ENCODE peak calls at places on chromosomes 7 and 10, in six cellular contexts. B is ovary, S is A549, W is lung, A is left ventricle myocardium inferior, I is esophagus squamous epithelium. R is an unnamed sample. For H3K4me1 and H3K9me3, the result is how much of the 10 kb centered on the place peaks cover.

GRCh38 chr7:9498303-9498702 is 1064.9 kb downstream of the NXPH1 start:
- DNase-seq in S (no peak), I (no peak), B (no peak), A (no peak), W (no peak), R (no peak)

GRCh38 chr10:125157473-125157865 is 2.9 kb downstream of the CTBP2 start:
- DNase-seq in I (no peak), W (no peak), B (no peak), S (no peak), A (no peak), R (no peak)

GRCh38 chr10:123771877-123772644 is 105.9 kb downstream of the GPR26 start:
- DNase-seq in B (no peak), W (no peak), I (no peak), S (no peak), A (no peak), R (no peak)

GRCh38 chr7:23346316-23346715 is 47.2 kb downstream of the MALSU1 start:
- DNase-seq in W (no peak), S (no peak), I (no peak), A (no peak), B (no peak), R (no peak)

GRCh38 chr10:73159038-73159648 is 8.7 kb downstream of the ECD start:
- DNase-seq in A (no peak), W (peak), B (peak), S (peak), I (no peak), R (peak)

GRCh38 chr10:21396889-21397288 is 128.6 kb downstream of the SKIDA1 start:
- DNase-seq in W (no peak), I (no peak), S (no peak), B (no peak), A (no peak), R (no peak)

GRCh38 chr7:92043637-92044036 is 90.6 kb downstream of the CYP51A1 start:
- DNase-seq in S (no peak), B (no peak), A (no peak), I (no peak), W (no peak), R (no peak)

GRCh38 chr10:133162910-133163856 is 3.2 kb downstream of the KNDC1 start:
- DNase-seq in S (no peak), B (peak), I (no peak), W (no peak), A (no peak), R (no peak)

GRCh38 chr10:133087045-133087678 is 562 bp upstream of the ADGRA1 start:
- DNase-seq in A (no peak), B (no peak), S (no peak), I (no peak), W (no peak), R (no peak)

GRCh38 chr10:123458933-123459332 is 207.2 kb upstream of the GPR26 start:
- DNase-seq in I (no peak), A (no peak), S (no peak), B (no peak), W (no peak), R (no peak)

GRCh38 chr7:83005410-83005809 is 157.3 kb downstream of the PCLO start:
- DNase-seq in W (no peak), A (no peak), I (no peak), B (no peak), S (no peak), R (no peak)

GRCh38 chr10:63753807-63754206 is 232.6 kb downstream of the REEP3 start:
- DNase-seq in I (no peak), S (no peak), A (no peak), W (no peak), B (no peak), R (no peak)

GRCh38 chr7:18796216-18796615 is 300.7 kb downstream of the HDAC9 start:
- DNase-seq in I (no peak), A (no peak), S (no peak), B (no peak), W (no peak), R (no peak)

GRCh38 chr7:7779888-7780287 is 61.5 kb upstream of the RPA3 start:
- DNase-seq in I (no peak), A (no peak), S (no peak), W (no peak), B (no peak), R (no peak)

GRCh38 chr10:72419241-72419640 is 64.5 kb upstream of the DNAJB12 start:
- DNase-seq in A (no peak), W (no peak), B (no peak), I (no peak), S (no peak), R (no peak)

GRCh38 chr10:33236916-33237315 is 97.6 kb downstream of the NRP1 start:
- DNase-seq in A (no peak), B (no peak), S (no peak), I (no peak), W (no peak), R (no peak)

GRCh38 chr10:30433286-30433778 is 652 bp upstream of the MAP3K8 start:
- DNase-seq in S (peak), A (peak), B (peak), I (peak), W (peak), R (peak)

GRCh38 chr7:16078076-16078952 is 343.0 kb downstream of the CRPPA start:
- DNase-seq in B (no peak), I (no peak), W (no peak), S (peak), A (no peak), R (no peak)

GRCh38 chr7:116924741-116925140 is 28.6 kb upstream of the ST7 start:
- DNase-seq in W (no peak), B (no peak), S (no peak), I (no peak), A (no peak), R (no peak)

GRCh38 chr10:132402781-132403241 is 5.8 kb downstream of the PWWP2B start:
- DNase-seq in B (no peak), S (no peak), I (no peak), W (no peak), A (peak), R (peak)

GRCh38 chr7:92874567-92874966 is 38.2 kb upstream of the CDK6 start:
- DNase-seq in A (no peak), W (no peak), B (no peak), S (no peak), I (no peak), R (no peak)

GRCh38 chr7:139737221-139738100 is 40.3 kb downstream of the HIPK2 start:
- DNase-seq in S (no peak), A (no peak), W (no peak), B (no peak), I (no peak), R (no peak)

GRCh38 chr7:105773030-105773460 is 103.4 kb downstream of the ATXN7L1 start:
- DNase-seq in B (no peak), A (no peak), S (no peak), I (no peak), W (no peak), R (no peak)

GRCh38 chr7:98165827-98166667 is 45.2 kb upstream of the BHLHA15 start:
- DNase-seq in W (peak), I (no peak), S (peak), B (peak), A (no peak), R (peak)

GRCh38 chr10:91689731-91690168 is 56.9 kb upstream of the PPP1R3C start:
- DNase-seq in A (peak), B (no peak), W (no peak), S (no peak), I (no peak), R (no peak)

GRCh38 chr10:79049931-79050895 is 18.6 kb upstream of the ZMIZ1 start:
- DNase-seq in A (peak), I (no peak), W (no peak), S (no peak), B (peak), R (peak)

GRCh38 chr7:136883046-136883445 is 14.6 kb downstream of the CHRM2 start:
- DNase-seq in W (no peak), S (no peak), I (no peak), B (no peak), A (no peak), R (no peak)

GRCh38 chr7:35379481-35379880 is 125.6 kb upstream of the TBX20 start:
- DNase-seq in A (no peak), S (no peak), B (no peak), I (no peak), W (no peak), R (no peak)

GRCh38 chr10:69009360-69009759 is 20.8 kb downstream of the KIFBP start:
- DNase-seq in B (no peak), I (no peak), W (no peak), A (no peak), S (no peak), R (no peak)

GRCh38 chr7:129769866-129770808 is 158.6 kb downstream of the NRF1 start:
- DNase-seq in I (no peak), A (no peak), S (no peak), B (no peak), W (no peak), R (no peak)
- H3K4me1 ChIP-seq in I (under half), A (under half), S (under half), B (under half), W (under half), R (under half)

GRCh38 chr7:29119538-29119937 is 26.8 kb downstream of the CPVL start:
- DNase-seq in S (no peak), I (no peak), W (no peak), A (no peak), B (no peak), R (no peak)
- H3K4me3 ChIP-seq in S (no peak), I (no peak), W (no peak), A (no peak), B (no peak), R (no peak)

DNA sequence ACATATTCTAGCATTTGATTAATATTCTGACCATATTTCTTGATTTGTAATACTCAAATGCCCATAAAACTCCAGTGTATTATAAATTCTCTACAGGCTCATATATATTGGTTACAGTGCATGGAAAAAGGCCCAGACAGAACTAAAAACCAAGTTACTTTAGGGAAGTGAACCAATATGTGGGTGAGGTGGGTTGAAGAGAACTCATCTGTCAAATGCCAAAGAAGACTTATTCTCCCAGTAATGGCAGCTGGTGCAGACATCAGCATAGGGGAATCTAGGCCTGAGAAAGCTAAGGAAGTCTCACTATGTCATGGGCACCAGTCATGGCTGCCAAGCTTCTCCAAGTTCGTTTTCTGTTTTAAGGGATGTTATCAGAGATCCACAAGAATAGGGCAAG is 30.6 kb downstream of the ZNF248 start:
- DNase-seq in S (no peak), B (no peak), I (no peak), A (no peak), W (no peak), R (no peak)
- H3K9me3 ChIP-seq in S (half or more), B (under half), I (under half), A (half or more), W (under half), R (under half)

DNA sequence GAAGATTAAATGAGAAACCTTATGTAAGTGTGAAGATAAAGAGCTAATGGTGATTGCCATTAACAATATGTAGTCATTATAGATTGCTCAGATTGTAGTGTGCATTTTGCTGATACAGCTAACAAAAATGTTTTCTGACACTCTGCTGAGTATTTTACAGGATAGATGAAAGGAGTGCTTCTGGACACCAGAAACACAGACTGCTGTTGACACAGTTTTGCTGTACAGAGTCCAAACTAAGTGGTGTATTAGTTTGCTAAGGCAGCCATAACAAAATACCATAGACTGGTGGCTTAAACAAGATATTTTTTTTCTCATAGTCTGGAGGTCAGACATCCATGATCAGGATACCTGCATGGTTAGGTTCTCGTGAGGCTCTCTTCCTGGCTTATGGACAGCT is 2.2 kb downstream of the SMC3 start:
- DNase-seq in A (no peak), W (no peak), I (no peak), S (no peak), B (no peak), R (no peak)
- H3K4me1 ChIP-seq in A (half or more), W (under half), I (under half), S (under half), B (under half), R (under half)

DNA sequence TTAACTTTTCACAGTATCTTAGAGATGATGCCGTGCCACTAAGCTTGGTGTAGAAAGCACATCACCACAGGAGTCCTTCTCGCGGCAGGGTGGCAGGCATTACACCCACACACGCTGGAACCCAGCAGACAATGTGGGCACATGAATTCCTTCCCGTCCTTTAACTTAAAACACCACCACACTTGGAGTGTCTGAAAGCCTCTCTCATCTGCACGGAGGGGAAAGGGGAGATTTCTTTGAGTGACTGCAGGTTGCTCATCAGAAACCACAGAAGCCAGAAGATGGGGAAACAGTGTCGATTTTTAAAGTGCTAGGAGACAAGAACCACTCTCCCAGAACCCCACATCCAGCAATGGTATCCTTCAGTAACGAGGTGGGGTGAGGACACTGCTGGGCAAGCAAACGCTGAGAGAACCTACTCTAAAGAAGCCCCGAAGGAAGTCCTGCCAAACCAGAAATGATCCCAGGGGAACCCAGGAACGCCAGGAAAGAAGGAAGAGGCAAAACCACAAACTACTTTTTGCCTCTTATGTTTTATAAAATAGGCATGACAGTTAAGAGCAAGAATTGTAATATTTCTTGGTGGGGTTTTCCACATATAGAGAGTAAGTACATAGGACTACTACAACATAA is 254.2 kb downstream of the ELFN1 start:
- DNase-seq in W (no peak), S (no peak), B (no peak), I (no peak), A (no peak), R (no peak)
- H3K4me3 ChIP-seq in W (no peak), S (no peak), B (no peak), I (no peak), A (no peak), R (no peak)

DNA sequence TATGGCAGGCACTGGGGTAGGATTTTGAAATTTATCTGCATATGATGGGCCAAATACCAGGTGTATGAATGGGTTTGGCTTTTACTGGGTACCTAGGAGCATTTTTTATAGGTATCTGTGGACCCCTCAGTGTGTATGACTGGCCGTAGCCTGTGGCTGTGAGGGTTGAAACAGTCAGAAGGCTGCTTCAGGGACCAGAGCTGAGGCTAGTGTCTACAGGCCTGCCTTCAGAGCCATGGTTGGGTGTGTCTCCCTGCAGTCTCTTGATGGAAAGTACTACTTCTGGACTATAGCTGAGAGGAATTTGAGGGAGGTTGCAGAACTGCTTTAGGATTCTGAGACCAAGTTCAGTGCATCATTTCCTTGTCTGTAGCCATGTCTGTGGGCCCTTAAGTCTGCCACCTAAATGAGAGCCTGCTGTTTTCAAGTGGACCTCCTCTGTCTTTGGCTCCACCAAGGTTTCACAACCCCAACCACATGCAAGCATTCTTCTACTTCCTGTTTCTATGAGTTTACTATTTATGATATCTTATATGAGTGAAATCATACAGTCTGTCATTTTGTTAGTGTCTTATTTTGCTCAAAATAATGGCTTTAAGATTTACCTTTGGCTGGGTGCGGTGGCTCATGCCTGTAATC is 19.9 kb upstream of the ZNF138 start:
- DNase-seq in S (no peak), B (no peak), A (no peak), W (no peak), I (no peak), R (no peak)
- H3K9me3 ChIP-seq in S (under half), B (under half), A (under half), W (under half), I (under half), R (under half)

GRCh38 chr10:119656760-119657159 is 5.6 kb downstream of the BAG3 start:
- DNase-seq in I (no peak), S (no peak), W (no peak), A (no peak), B (no peak), R (no peak)

GRCh38 chr10:119653209-119653608 is 2.0 kb downstream of the BAG3 start:
- DNase-seq in I (no peak), W (no peak), A (no peak), S (no peak), B (no peak), R (no peak)

GRCh38 chr10:119655566-119656001 is 4.4 kb downstream of the BAG3 start:
- DNase-seq in A (peak), B (no peak), I (no peak), W (no peak), S (no peak), R (no peak)

GRCh38 chr10:119652361-119652760 is 1.2 kb downstream of the BAG3 start:
- DNase-seq in I (no peak), S (peak), W (no peak), A (no peak), B (no peak), R (no peak)

GRCh38 chr10:119654540-119654939 is 3.4 kb downstream of the BAG3 start:
- DNase-seq in S (peak), B (no peak), W (peak), A (peak), I (no peak), R (peak)
- H3K4me1 ChIP-seq in S (half or more), B (under half), W (under half), A (half or more), I (half or more), R (under half)

R was measured in pancreas.